ENCODE peak calls at places on chromosomes 1 and 21, in seven cellular contexts. One of them, this sample, is unnamed.

GRCh38 chr21:32772281-32773047 is 909 bp upstream of the PAXBP1 start:
- DNase-seq in fibroblast of pulmonary artery: peak
- DNase-seq in T-helper 2 cell: peak
- DNase-seq in stimulated activated CD4-positive, alpha-beta T cell treated with anti-CD3 and anti-CD28 coated beads, Interleukin-12 subunit alpha, Interleukin-12 subunit beta, amount 100 ng/mL, for 4 hours: peak
- DNase-seq in NCI-H2171: no peak
- DNase-seq in activated T-cell treated with anti-CD3 and anti-CD28 coated beads for 48 hours: peak
- DNase-seq in AG08396: peak
- DNase-seq in this sample: peak

GRCh38 chr1:233844697-233845096 is 59.8 kb upstream of the SLC35F3 start:
- DNase-seq in fibroblast of pulmonary artery: no peak
- DNase-seq in T-helper 2 cell: no peak
- DNase-seq in stimulated activated CD4-positive, alpha-beta T cell treated with anti-CD3 and anti-CD28 coated beads, Interleukin-12 subunit alpha, Interleukin-12 subunit beta, amount 100 ng/mL, for 4 hours: no peak
- DNase-seq in NCI-H2171: no peak
- DNase-seq in activated T-cell treated with anti-CD3 and anti-CD28 coated beads for 48 hours: no peak
- DNase-seq in AG08396: no peak
- DNase-seq in this sample: no peak

GRCh38 chr1:172638885-172639831 is 19.7 kb upstream of the FASLG start:
- DNase-seq in fibroblast of pulmonary artery: peak
- DNase-seq in T-helper 2 cell: peak
- DNase-seq in stimulated activated CD4-positive, alpha-beta T cell treated with anti-CD3 and anti-CD28 coated beads, Interleukin-12 subunit alpha, Interleukin-12 subunit beta, amount 100 ng/mL, for 4 hours: peak
- DNase-seq in NCI-H2171: no peak
- DNase-seq in activated T-cell treated with anti-CD3 and anti-CD28 coated beads for 48 hours: peak
- DNase-seq in AG08396: peak
- DNase-seq in this sample: no peak

GRCh38 chr1:206575894-206576737 is 36.1 kb downstream of the EIF2D start:
- DNase-seq in fibroblast of pulmonary artery: no peak
- DNase-seq in T-helper 2 cell: no peak
- DNase-seq in stimulated activated CD4-positive, alpha-beta T cell treated with anti-CD3 and anti-CD28 coated beads, Interleukin-12 subunit alpha, Interleukin-12 subunit beta, amount 100 ng/mL, for 4 hours: no peak
- DNase-seq in NCI-H2171: no peak
- DNase-seq in activated T-cell treated with anti-CD3 and anti-CD28 coated beads for 48 hours: no peak
- DNase-seq in AG08396: no peak
- DNase-seq in this sample: peak

GRCh38 chr1:35577071-35577998 is 4.2 kb downstream of the TFAP2E start:
- DNase-seq in fibroblast of pulmonary artery: no peak
- DNase-seq in T-helper 2 cell: peak
- DNase-seq in stimulated activated CD4-positive, alpha-beta T cell treated with anti-CD3 and anti-CD28 coated beads, Interleukin-12 subunit alpha, Interleukin-12 subunit beta, amount 100 ng/mL, for 4 hours: peak
- DNase-seq in NCI-H2171: no peak
- DNase-seq in activated T-cell treated with anti-CD3 and anti-CD28 coated beads for 48 hours: peak
- DNase-seq in AG08396: no peak
- DNase-seq in this sample: no peak

GRCh38 chr1:185719021-185719420 is 15.2 kb upstream of the HMCN1 start:
- DNase-seq in fibroblast of pulmonary artery: peak
- DNase-seq in T-helper 2 cell: no peak
- DNase-seq in stimulated activated CD4-positive, alpha-beta T cell treated with anti-CD3 and anti-CD28 coated beads, Interleukin-12 subunit alpha, Interleukin-12 subunit beta, amount 100 ng/mL, for 4 hours: no peak
- DNase-seq in NCI-H2171: no peak
- DNase-seq in activated T-cell treated with anti-CD3 and anti-CD28 coated beads for 48 hours: no peak
- DNase-seq in AG08396: peak
- DNase-seq in this sample: no peak

GRCh38 chr1:65881070-65881594 is 88.4 kb downstream of the PDE4B start:
- DNase-seq in fibroblast of pulmonary artery: peak
- DNase-seq in T-helper 2 cell: no peak
- DNase-seq in stimulated activated CD4-positive, alpha-beta T cell treated with anti-CD3 and anti-CD28 coated beads, Interleukin-12 subunit alpha, Interleukin-12 subunit beta, amount 100 ng/mL, for 4 hours: no peak
- DNase-seq in NCI-H2171: no peak
- DNase-seq in activated T-cell treated with anti-CD3 and anti-CD28 coated beads for 48 hours: no peak
- DNase-seq in AG08396: peak
- DNase-seq in this sample: no peak

GRCh38 chr1:172005856-172006255 is 164.6 kb downstream of the DNM3 start:
- DNase-seq in fibroblast of pulmonary artery: no peak
- DNase-seq in T-helper 2 cell: no peak
- DNase-seq in stimulated activated CD4-positive, alpha-beta T cell treated with anti-CD3 and anti-CD28 coated beads, Interleukin-12 subunit alpha, Interleukin-12 subunit beta, amount 100 ng/mL, for 4 hours: no peak
- DNase-seq in NCI-H2171: no peak
- DNase-seq in activated T-cell treated with anti-CD3 and anti-CD28 coated beads for 48 hours: no peak
- DNase-seq in AG08396: peak
- DNase-seq in this sample: no peak

GRCh38 chr1:220902916-220903315 is 23.7 kb downstream of the HLX start:
- DNase-seq in fibroblast of pulmonary artery: no peak
- DNase-seq in T-helper 2 cell: no peak
- DNase-seq in stimulated activated CD4-positive, alpha-beta T cell treated with anti-CD3 and anti-CD28 coated beads, Interleukin-12 subunit alpha, Interleukin-12 subunit beta, amount 100 ng/mL, for 4 hours: no peak
- DNase-seq in NCI-H2171: no peak
- DNase-seq in activated T-cell treated with anti-CD3 and anti-CD28 coated beads for 48 hours: no peak
- DNase-seq in AG08396: peak
- DNase-seq in this sample: no peak

GRCh38 chr1:53180226-53180625 is 16.4 kb upstream of the CPT2 start:
- DNase-seq in fibroblast of pulmonary artery: peak
- DNase-seq in T-helper 2 cell: no peak
- DNase-seq in stimulated activated CD4-positive, alpha-beta T cell treated with anti-CD3 and anti-CD28 coated beads, Interleukin-12 subunit alpha, Interleukin-12 subunit beta, amount 100 ng/mL, for 4 hours: no peak
- DNase-seq in NCI-H2171: no peak
- DNase-seq in activated T-cell treated with anti-CD3 and anti-CD28 coated beads for 48 hours: no peak
- DNase-seq in AG08396: no peak
- DNase-seq in this sample: no peak

GRCh38 chr1:246160398-246160797 is 346.7 kb downstream of the SMYD3 start:
- DNase-seq in fibroblast of pulmonary artery: no peak
- DNase-seq in T-helper 2 cell: no peak
- DNase-seq in stimulated activated CD4-positive, alpha-beta T cell treated with anti-CD3 and anti-CD28 coated beads, Interleukin-12 subunit alpha, Interleukin-12 subunit beta, amount 100 ng/mL, for 4 hours: no peak
- DNase-seq in NCI-H2171: no peak
- DNase-seq in activated T-cell treated with anti-CD3 and anti-CD28 coated beads for 48 hours: no peak
- DNase-seq in AG08396: no peak
- DNase-seq in this sample: no peak

GRCh38 chr1:210262167-210262896 is 29.7 kb downstream of the SERTAD4 start:
- DNase-seq in fibroblast of pulmonary artery: peak
- DNase-seq in T-helper 2 cell: no peak
- DNase-seq in stimulated activated CD4-positive, alpha-beta T cell treated with anti-CD3 and anti-CD28 coated beads, Interleukin-12 subunit alpha, Interleukin-12 subunit beta, amount 100 ng/mL, for 4 hours: no peak
- DNase-seq in NCI-H2171: no peak
- DNase-seq in activated T-cell treated with anti-CD3 and anti-CD28 coated beads for 48 hours: no peak
- DNase-seq in AG08396: peak
- DNase-seq in this sample: no peak

GRCh38 chr1:199472025-199472424 is 555.5 kb upstream of the NR5A2 start:
- DNase-seq in fibroblast of pulmonary artery: peak
- DNase-seq in T-helper 2 cell: no peak
- DNase-seq in stimulated activated CD4-positive, alpha-beta T cell treated with anti-CD3 and anti-CD28 coated beads, Interleukin-12 subunit alpha, Interleukin-12 subunit beta, amount 100 ng/mL, for 4 hours: no peak
- DNase-seq in NCI-H2171: no peak
- DNase-seq in activated T-cell treated with anti-CD3 and anti-CD28 coated beads for 48 hours: no peak
- DNase-seq in AG08396: no peak
- DNase-seq in this sample: no peak

GRCh38 chr1:4044967-4045366 is 144.9 kb upstream of the C1orf174 start:
- DNase-seq in fibroblast of pulmonary artery: no peak
- DNase-seq in T-helper 2 cell: no peak
- DNase-seq in stimulated activated CD4-positive, alpha-beta T cell treated with anti-CD3 and anti-CD28 coated beads, Interleukin-12 subunit alpha, Interleukin-12 subunit beta, amount 100 ng/mL, for 4 hours: no peak
- DNase-seq in NCI-H2171: no peak
- DNase-seq in activated T-cell treated with anti-CD3 and anti-CD28 coated beads for 48 hours: no peak
- DNase-seq in AG08396: no peak
- DNase-seq in this sample: no peak

This sample was measured in NCI-H1105.